ENCODE peak calls at places on chromosome 14, in eight cellular contexts. One of them, this sample, is unnamed. For H3K36me3, the result is how much of the 10 kb centered on the place peaks cover.

GRCh38 chr14:91142214-91142668 is 28.4 kb downstream of the DGLUCY start:
- DNase-seq in trophoblast cell: no peak
- DNase-seq in SK-N-SH: no peak
- DNase-seq in astrocyte: no peak
- DNase-seq in GM12878: peak
- DNase-seq in fibroblast of lung: no peak
- DNase-seq in K562: peak
- DNase-seq in mesenchymal stem cell: no peak
- DNase-seq in this sample: peak

GRCh38 chr14:88902850-88903249 is 78.4 kb downstream of the TTC8 start:
- DNase-seq in SK-N-SH: no peak
- DNase-seq in mesenchymal stem cell: no peak
- DNase-seq in K562: no peak
- DNase-seq in GM12878: no peak
- DNase-seq in fibroblast of lung: no peak
- DNase-seq in trophoblast cell: no peak
- DNase-seq in astrocyte: no peak
- DNase-seq in this sample: no peak

GRCh38 chr14:90228478-90228877 is 27.9 kb upstream of the PSMC1 start:
- DNase-seq in SK-N-SH: no peak
- DNase-seq in GM12878: no peak
- DNase-seq in K562: no peak
- DNase-seq in mesenchymal stem cell: no peak
- DNase-seq in fibroblast of lung: no peak
- DNase-seq in astrocyte: no peak
- DNase-seq in trophoblast cell: no peak
- DNase-seq in this sample: no peak

GRCh38 chr14:72825486-72825885 is 68.4 kb downstream of the DPF3 start:
- DNase-seq in mesenchymal stem cell: no peak
- DNase-seq in trophoblast cell: no peak
- DNase-seq in GM12878: no peak
- DNase-seq in SK-N-SH: no peak
- DNase-seq in astrocyte: no peak
- DNase-seq in fibroblast of lung: no peak
- DNase-seq in K562: no peak
- DNase-seq in this sample: no peak

GRCh38 chr14:86935241-86935640 is 1057.7 kb downstream of the GALC start:
- DNase-seq in astrocyte: peak
- DNase-seq in SK-N-SH: no peak
- DNase-seq in trophoblast cell: no peak
- DNase-seq in fibroblast of lung: no peak
- DNase-seq in K562: no peak
- DNase-seq in GM12878: no peak
- DNase-seq in mesenchymal stem cell: no peak
- DNase-seq in this sample: no peak

GRCh38 chr14:100072783-100073346 is 7.6 kb downstream of the EVL start:
- DNase-seq in mesenchymal stem cell: no peak
- DNase-seq in SK-N-SH: no peak
- DNase-seq in fibroblast of lung: no peak
- DNase-seq in K562: peak
- DNase-seq in GM12878: no peak
- DNase-seq in trophoblast cell: peak
- DNase-seq in astrocyte: no peak
- DNase-seq in this sample: peak

GRCh38 chr14:99239661-99240092 is 32.3 kb downstream of the BCL11B start:
- DNase-seq in fibroblast of lung: no peak
- DNase-seq in mesenchymal stem cell: no peak
- DNase-seq in astrocyte: no peak
- DNase-seq in K562: no peak
- DNase-seq in GM12878: no peak
- DNase-seq in SK-N-SH: no peak
- DNase-seq in trophoblast cell: no peak
- DNase-seq in this sample: no peak

GRCh38 chr14:100076133-100076532 is 10.9 kb downstream of the EVL start:
- DNase-seq in K562: peak
- DNase-seq in SK-N-SH: no peak
- DNase-seq in fibroblast of lung: peak
- DNase-seq in trophoblast cell: peak
- DNase-seq in mesenchymal stem cell: peak
- DNase-seq in GM12878: no peak
- DNase-seq in astrocyte: no peak
- DNase-seq in this sample: no peak

GRCh38 chr14:96281486-96281885 is 25.5 kb downstream of the BDKRB1 start:
- DNase-seq in astrocyte: no peak
- DNase-seq in fibroblast of lung: peak
- DNase-seq in mesenchymal stem cell: no peak
- DNase-seq in trophoblast cell: no peak
- DNase-seq in GM12878: no peak
- DNase-seq in K562: no peak
- DNase-seq in SK-N-SH: no peak
- DNase-seq in this sample: no peak

GRCh38 chr14:75561013-75561432 is 17.4 kb upstream of the FLVCR2 start:
- DNase-seq in trophoblast cell: peak
- DNase-seq in GM12878: no peak
- DNase-seq in fibroblast of lung: peak
- DNase-seq in mesenchymal stem cell: peak
- DNase-seq in SK-N-SH: peak
- DNase-seq in K562: peak
- DNase-seq in astrocyte: peak
- DNase-seq in this sample: peak

GRCh38 chr14:102749833-102750775 is 27.1 kb upstream of the TRAF3 start:
- DNase-seq in fibroblast of lung: no peak
- DNase-seq in trophoblast cell: no peak
- DNase-seq in mesenchymal stem cell: no peak
- DNase-seq in GM12878: no peak
- DNase-seq in K562: no peak
- DNase-seq in astrocyte: no peak
- DNase-seq in SK-N-SH: no peak
- DNase-seq in this sample: no peak

GRCh38 chr14:54187439-54187838 is 209.4 kb upstream of the CDKN3 start:
- DNase-seq in fibroblast of lung: no peak
- DNase-seq in trophoblast cell: no peak
- DNase-seq in GM12878: no peak
- DNase-seq in K562: no peak
- DNase-seq in SK-N-SH: no peak
- DNase-seq in mesenchymal stem cell: peak
- DNase-seq in astrocyte: no peak
- DNase-seq in this sample: no peak

GRCh38 chr14:28704153-28704552 is 62.4 kb upstream of the FOXG1 start:
- DNase-seq in fibroblast of lung: no peak
- DNase-seq in SK-N-SH: no peak
- DNase-seq in K562: no peak
- DNase-seq in astrocyte: peak
- DNase-seq in trophoblast cell: no peak
- DNase-seq in mesenchymal stem cell: no peak
- DNase-seq in GM12878: no peak
- DNase-seq in this sample: no peak

GRCh38 chr14:23182372-23183014 is 967 bp downstream of the SLC7A8 start:
- DNase-seq in trophoblast cell: peak
- DNase-seq in SK-N-SH: no peak
- DNase-seq in mesenchymal stem cell: no peak
- DNase-seq in fibroblast of lung: no peak
- DNase-seq in K562: peak
- DNase-seq in astrocyte: no peak
- DNase-seq in GM12878: no peak
- DNase-seq in this sample: peak

GRCh38 chr14:73712540-73713141 is 1.5 kb downstream of the PNMA1 start:
- DNase-seq in SK-N-SH: peak
- DNase-seq in astrocyte: no peak
- DNase-seq in trophoblast cell: no peak
- DNase-seq in GM12878: no peak
- DNase-seq in mesenchymal stem cell: no peak
- DNase-seq in K562: peak
- DNase-seq in fibroblast of lung: no peak
- DNase-seq in this sample: peak

GRCh38 chr14:21248338-21248737 is 20.9 kb downstream of the HNRNPC start:
- DNase-seq in fibroblast of lung: no peak
- DNase-seq in mesenchymal stem cell: no peak
- DNase-seq in trophoblast cell: peak
- DNase-seq in astrocyte: no peak
- DNase-seq in GM12878: no peak
- DNase-seq in K562: no peak
- DNase-seq in SK-N-SH: no peak
- DNase-seq in this sample: no peak

GRCh38 chr14:21251215-21251614 is 18.0 kb downstream of the HNRNPC start:
- DNase-seq in astrocyte: no peak
- DNase-seq in mesenchymal stem cell: no peak
- DNase-seq in trophoblast cell: no peak
- DNase-seq in fibroblast of lung: no peak
- DNase-seq in K562: no peak
- DNase-seq in SK-N-SH: no peak
- DNase-seq in GM12878: no peak
- DNase-seq in this sample: no peak

GRCh38 chr14:21248739-21249411 is 20.4 kb downstream of the HNRNPC start:
- DNase-seq in GM12878: no peak
- DNase-seq in astrocyte: no peak
- DNase-seq in fibroblast of lung: no peak
- DNase-seq in SK-N-SH: no peak
- DNase-seq in trophoblast cell: peak
- DNase-seq in K562: no peak
- DNase-seq in mesenchymal stem cell: no peak
- DNase-seq in this sample: no peak

GRCh38 chr14:21255385-21256101 is 13.7 kb downstream of the HNRNPC start:
- DNase-seq in mesenchymal stem cell: peak
- DNase-seq in fibroblast of lung: no peak
- DNase-seq in K562: no peak
- DNase-seq in SK-N-SH: no peak
- DNase-seq in trophoblast cell: peak
- DNase-seq in GM12878: no peak
- DNase-seq in astrocyte: peak
- DNase-seq in this sample: no peak

GRCh38 chr14:21252149-21252548 is 17.1 kb downstream of the HNRNPC start:
- DNase-seq in K562: no peak
- DNase-seq in trophoblast cell: no peak
- DNase-seq in SK-N-SH: no peak
- DNase-seq in GM12878: no peak
- DNase-seq in mesenchymal stem cell: no peak
- DNase-seq in astrocyte: no peak
- DNase-seq in fibroblast of lung: no peak
- DNase-seq in this sample: no peak
- H3K36me3 ChIP-seq in K562: half or more
- H3K36me3 ChIP-seq in trophoblast cell: under half
- H3K36me3 ChIP-seq in SK-N-SH: half or more
- H3K36me3 ChIP-seq in GM12878: under half
- H3K36me3 ChIP-seq in mesenchymal stem cell: half or more
- H3K36me3 ChIP-seq in astrocyte: half or more
- H3K36me3 ChIP-seq in fibroblast of lung: under half
- H3K36me3 ChIP-seq in this sample: half or more

DNA sequence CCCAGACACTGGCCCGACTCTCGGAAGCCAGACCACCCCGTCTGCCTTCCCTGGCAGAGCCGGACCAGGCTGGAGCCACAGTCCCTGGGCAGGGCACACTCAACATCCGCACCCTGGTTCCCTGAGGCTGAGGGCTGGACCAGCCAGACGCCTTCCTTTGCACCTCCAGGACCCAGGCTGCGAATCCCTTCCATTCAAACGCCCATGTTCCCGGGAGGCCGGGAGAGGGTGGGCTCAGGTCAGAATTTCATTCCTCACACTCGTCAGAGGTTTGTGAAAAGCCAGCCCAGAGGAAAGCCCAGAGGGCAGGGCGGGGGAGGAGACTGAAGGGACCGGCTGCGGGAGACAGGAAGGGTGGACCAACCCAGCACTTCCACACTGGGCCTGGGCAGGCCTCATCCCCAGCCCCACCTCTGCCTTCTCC is 58.7 kb downstream of the LRRC74A start:
- DNase-seq in SK-N-SH: no peak
- DNase-seq in trophoblast cell: peak
- DNase-seq in mesenchymal stem cell: no peak
- DNase-seq in fibroblast of lung: no peak
- DNase-seq in GM12878: no peak
- DNase-seq in astrocyte: no peak
- DNase-seq in K562: no peak
- DNase-seq in this sample: no peak
- H2AFZ ChIP-seq in SK-N-SH: no peak
- H2AFZ ChIP-seq in trophoblast cell: no peak
- H2AFZ ChIP-seq in mesenchymal stem cell: no peak
- H2AFZ ChIP-seq in fibroblast of lung: no peak
- H2AFZ ChIP-seq in GM12878: no peak
- H2AFZ ChIP-seq in astrocyte: no peak
- H2AFZ ChIP-seq in K562: no peak
- H2AFZ ChIP-seq in this sample: no peak

DNA sequence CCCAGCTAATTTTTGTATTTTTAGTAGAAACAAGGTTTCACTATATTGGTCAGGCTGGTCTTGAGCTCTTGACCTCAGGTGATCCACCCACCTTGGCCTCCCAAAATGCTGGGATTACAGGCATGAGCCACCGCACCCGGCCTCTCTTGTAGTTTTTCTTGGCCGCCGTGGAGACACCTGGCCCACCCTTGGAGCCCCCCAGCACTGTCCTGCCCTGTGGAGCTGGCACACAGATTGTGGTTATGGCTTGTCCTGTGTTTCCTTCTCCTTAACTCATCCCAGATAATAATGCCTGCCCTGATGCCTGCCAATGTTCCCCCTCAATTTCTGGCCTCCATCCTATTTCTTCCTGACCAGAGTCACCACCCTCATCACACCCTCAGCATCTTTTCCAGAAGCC is 57.9 kb downstream of the CHGA start:
- DNase-seq in astrocyte: no peak
- DNase-seq in trophoblast cell: no peak
- DNase-seq in SK-N-SH: no peak
- DNase-seq in K562: no peak
- DNase-seq in fibroblast of lung: no peak
- DNase-seq in GM12878: no peak
- DNase-seq in mesenchymal stem cell: no peak
- DNase-seq in this sample: no peak
- H3K36me3 ChIP-seq in astrocyte: under half
- H3K36me3 ChIP-seq in trophoblast cell: under half
- H3K36me3 ChIP-seq in SK-N-SH: under half
- H3K36me3 ChIP-seq in K562: under half
- H3K36me3 ChIP-seq in fibroblast of lung: under half
- H3K36me3 ChIP-seq in GM12878: under half
- H3K36me3 ChIP-seq in mesenchymal stem cell: under half
- H3K36me3 ChIP-seq in this sample: under half

GRCh38 chr14:57378661-57379060 is 11.7 kb upstream of the NAA30 start:
- DNase-seq in SK-N-SH: no peak
- DNase-seq in trophoblast cell: no peak
- DNase-seq in astrocyte: no peak
- DNase-seq in mesenchymal stem cell: no peak
- DNase-seq in GM12878: no peak
- DNase-seq in K562: no peak
- DNase-seq in fibroblast of lung: peak
- DNase-seq in this sample: no peak

GRCh38 chr14:57382283-57382682 is 8.1 kb upstream of the NAA30 start:
- DNase-seq in trophoblast cell: peak
- DNase-seq in astrocyte: peak
- DNase-seq in K562: no peak
- DNase-seq in mesenchymal stem cell: peak
- DNase-seq in fibroblast of lung: peak
- DNase-seq in SK-N-SH: no peak
- DNase-seq in GM12878: no peak
- DNase-seq in this sample: no peak

GRCh38 chr14:57388072-57388471 is 2.3 kb upstream of the NAA30 start:
- DNase-seq in K562: no peak
- DNase-seq in fibroblast of lung: no peak
- DNase-seq in GM12878: no peak
- DNase-seq in SK-N-SH: no peak
- DNase-seq in astrocyte: no peak
- DNase-seq in trophoblast cell: no peak
- DNase-seq in mesenchymal stem cell: no peak
- DNase-seq in this sample: no peak

GRCh38 chr14:57380935-57381334 is 9.5 kb upstream of the NAA30 start:
- DNase-seq in fibroblast of lung: no peak
- DNase-seq in SK-N-SH: no peak
- DNase-seq in astrocyte: no peak
- DNase-seq in mesenchymal stem cell: no peak
- DNase-seq in trophoblast cell: no peak
- DNase-seq in K562: no peak
- DNase-seq in GM12878: no peak
- DNase-seq in this sample: no peak

GRCh38 chr14:57383125-57383524 is 7.3 kb upstream of the NAA30 start:
- DNase-seq in trophoblast cell: no peak
- DNase-seq in fibroblast of lung: no peak
- DNase-seq in SK-N-SH: no peak
- DNase-seq in mesenchymal stem cell: peak
- DNase-seq in K562: no peak
- DNase-seq in astrocyte: no peak
- DNase-seq in GM12878: no peak
- DNase-seq in this sample: no peak
- H2AFZ ChIP-seq in trophoblast cell: no peak
- H2AFZ ChIP-seq in fibroblast of lung: peak
- H2AFZ ChIP-seq in SK-N-SH: peak
- H2AFZ ChIP-seq in mesenchymal stem cell: no peak
- H2AFZ ChIP-seq in K562: no peak
- H2AFZ ChIP-seq in astrocyte: no peak
- H2AFZ ChIP-seq in GM12878: no peak
- H2AFZ ChIP-seq in this sample: no peak